ENCODE peak calls at places on chromosomes 11 and 22, in five cellular contexts. D is psoas muscle, P is pancreas, S is fibroblast of lung, H is left ventricle myocardium inferior. Z is an unnamed sample. For H3K27me3, the result is how much of the 10 kb centered on the place peaks cover.

GRCh38 chr11:78034623-78035022 is 11.5 kb upstream of the KCTD14 start:
- DNase-seq in D (no peak), P (no peak), S (no peak), H (no peak), Z (no peak)

GRCh38 chr11:111422494-111423249 is 43.6 kb upstream of the POU2AF1 start:
- DNase-seq in S (peak), P (peak), D (peak), H (peak), Z (no peak)

GRCh38 chr11:120168960-120169681 is 31.2 kb upstream of the TRIM29 start:
- DNase-seq in D (peak), H (peak), P (peak), S (peak), Z (peak)

GRCh38 chr11:27201454-27202302 is 161.1 kb downstream of the BBOX1 start:
- DNase-seq in S (peak), P (peak), D (peak), H (peak), Z (no peak)

GRCh38 chr22:22959147-22959827 is 71.7 kb downstream of the IGLL5 start:
- DNase-seq in D (peak), H (peak), P (peak), S (peak), Z (peak)

GRCh38 chr11:66915866-66916265 is 42.3 kb downstream of the PC start:
- DNase-seq in D (no peak), S (no peak), P (no peak), H (no peak), Z (no peak)

GRCh38 chr11:78860720-78861422 is 286.2 kb upstream of the NARS2 start:
- DNase-seq in P (no peak), D (no peak), H (no peak), S (peak), Z (no peak)

GRCh38 chr11:134915212-134915611 is 503.2 kb upstream of the B3GAT1 start:
- DNase-seq in H (peak), P (no peak), D (peak), S (peak), Z (no peak)

GRCh38 chr11:116109228-116109627 is 605.0 kb upstream of the CADM1 start:
- DNase-seq in S (peak), P (no peak), H (no peak), D (no peak), Z (no peak)

GRCh38 chr11:45412521-45412920 is 126.4 kb upstream of the SYT13 start:
- DNase-seq in S (no peak), H (no peak), D (no peak), P (no peak), Z (no peak)

GRCh38 chr11:103110406-103110805 is 1.2 kb downstream of the DYNC2H1 start:
- DNase-seq in S (peak), D (no peak), H (no peak), P (no peak), Z (no peak)

GRCh38 chr11:11324090-11324489 is 29.0 kb downstream of the CSNK2A3 start:
- DNase-seq in P (no peak), H (no peak), S (no peak), D (no peak), Z (no peak)

GRCh38 chr11:123247498-123247799 is 52.4 kb upstream of the CLMP start:
- DNase-seq in H (no peak), S (no peak), D (no peak), P (no peak), Z (no peak)

GRCh38 chr11:123245567-123245966 is 50.5 kb upstream of the CLMP start:
- DNase-seq in D (no peak), P (no peak), H (no peak), S (no peak), Z (no peak)

GRCh38 chr11:123247813-123248379 is 52.8 kb upstream of the CLMP start:
- DNase-seq in H (no peak), S (no peak), P (no peak), D (no peak), Z (no peak)

GRCh38 chr11:123249354-123249753 is 54.3 kb upstream of the CLMP start:
- DNase-seq in D (no peak), P (no peak), H (no peak), S (no peak), Z (no peak)

GRCh38 chr11:123246749-123247497 is 51.9 kb upstream of the CLMP start:
- DNase-seq in D (peak), S (peak), H (peak), P (peak), Z (no peak)
- H3K4me3 ChIP-seq in D (peak), S (no peak), H (no peak), P (no peak), Z (peak)

DNA sequence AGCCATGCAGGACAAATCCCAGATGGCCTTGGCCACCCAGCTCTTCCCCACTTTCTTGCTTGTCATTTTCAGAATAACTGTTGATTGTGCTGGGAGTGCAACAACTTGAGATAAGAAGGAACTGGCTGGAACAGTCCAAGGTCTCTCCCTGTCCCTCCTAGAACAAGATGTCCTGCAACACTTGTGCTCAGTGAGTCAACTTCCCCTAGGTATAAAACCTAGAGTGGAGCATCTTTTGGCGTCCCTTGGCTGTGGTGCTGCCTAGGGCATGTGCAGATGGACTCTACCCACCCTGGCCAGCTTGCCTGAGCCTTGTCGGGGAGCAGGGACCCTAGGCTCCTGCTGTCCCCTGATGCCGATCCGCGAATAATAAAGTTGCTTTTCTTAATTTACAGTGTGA is 86.0 kb upstream of the SLC22A12 start:
- DNase-seq in P (no peak), S (no peak), D (no peak), H (no peak), Z (no peak)
- H3K27me3 ChIP-seq in P (under half), S (under half), D (under half), H (half or more), Z (under half)

DNA sequence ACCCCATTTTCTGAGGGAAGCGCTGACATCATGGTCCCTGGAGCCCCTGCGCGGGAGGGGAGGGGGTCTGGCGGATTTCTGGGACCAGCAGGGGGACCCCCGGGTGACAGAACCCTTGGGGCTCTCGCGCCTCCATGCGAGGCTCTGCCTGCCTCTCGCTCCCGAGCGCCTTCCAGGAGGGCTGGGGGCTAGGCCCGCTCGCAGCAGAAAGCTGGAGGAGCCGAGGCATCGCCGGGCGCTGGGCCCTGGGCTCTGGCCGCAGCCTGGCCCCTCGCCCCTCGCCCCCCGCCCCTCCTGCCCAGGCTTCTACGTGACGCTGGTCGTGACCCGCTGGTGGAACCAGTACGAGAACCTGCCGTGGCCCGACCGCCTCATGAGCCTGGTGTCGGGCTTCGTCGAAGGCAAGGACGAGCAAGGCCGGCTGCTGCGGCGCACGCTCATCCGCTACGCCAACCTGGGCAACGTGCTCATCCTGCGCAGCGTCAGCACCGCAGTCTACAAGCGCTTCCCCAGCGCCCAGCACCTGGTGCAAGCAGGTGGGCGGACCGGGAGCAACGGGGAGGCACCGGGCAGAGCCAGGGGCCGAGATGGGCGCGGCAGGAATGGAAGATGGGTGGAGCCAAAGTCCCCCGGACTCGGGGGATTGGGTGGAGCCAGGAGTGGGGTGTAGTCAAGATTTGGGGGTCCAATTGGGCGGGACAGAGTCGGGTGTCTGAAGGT is 5.4 kb downstream of the BEST1 start:
- DNase-seq in D (peak), S (no peak), P (no peak), H (no peak), Z (no peak)
- H3K4me3 ChIP-seq in D (peak), S (no peak), P (peak), H (peak), Z (peak)

GRCh38 chr11:35517481-35517880 is 7.9 kb downstream of the PAMR1 start:
- DNase-seq in H (no peak), P (no peak), D (no peak), S (no peak), Z (no peak)
- H3K27me3 ChIP-seq in H (half or more), P (under half), D (under half), S (under half), Z (under half)